ENCODE peak calls at places on chromosomes 5 and 9, in five cellular contexts. L, S, I, W and K are unnamed samples.

GRCh38 chr5:105581988-105582690 is 2019.5 kb upstream of the NUDT12 start:
- DNase-seq in L (no peak), S (no peak), I (no peak), W (no peak), K (no peak)

GRCh38 chr9:138062196-138062595 is 184.6 kb downstream of the CACNA1B start:
- DNase-seq in L (no peak), S (no peak), I (no peak), W (no peak), K (no peak)

GRCh38 chr5:181063514-181063913 is 23.4 kb downstream of the BTNL9 start:
- DNase-seq in L (no peak), S (no peak), I (no peak), W (no peak), K (no peak)

GRCh38 chr9:338602-339001 is 123.9 kb downstream of the DOCK8 start:
- DNase-seq in L (no peak), S (no peak), I (no peak), W (no peak), K (no peak)

GRCh38 chr9:86944974-86945867 is 2.1 kb downstream of the GAS1 start:
- DNase-seq in L (peak), S (no peak), I (no peak), W (no peak), K (no peak)

GRCh38 chr9:129836342-129837007 is 1.2 kb downstream of the USP20 start:
- DNase-seq in L (no peak), S (peak), I (peak), W (no peak), K (no peak)

GRCh38 chr5:2670856-2671404 is 80.5 kb downstream of the IRX2 start:
- DNase-seq in L (no peak), S (no peak), I (no peak), W (no peak), K (no peak)

GRCh38 chr5:151923865-151924264 is 786 bp downstream of the GLRA1 start:
- DNase-seq in L (no peak), S (no peak), I (no peak), W (no peak), K (peak)

GRCh38 chr5:9739135-9739534 is 109.0 kb upstream of the TAS2R1 start:
- DNase-seq in L (no peak), S (no peak), I (no peak), W (no peak), K (no peak)

GRCh38 chr9:122158202-122158601 is 1.4 kb downstream of the NDUFA8 start:
- DNase-seq in L (peak), S (peak), I (peak), W (no peak), K (no peak)

GRCh38 chr5:155938051-155938450 is 388.9 kb upstream of the SGCD start:
- DNase-seq in L (no peak), S (no peak), I (no peak), W (no peak), K (no peak)

GRCh38 chr5:107415762-107416161 is 255.0 kb downstream of the EFNA5 start:
- DNase-seq in L (no peak), S (no peak), I (no peak), W (no peak), K (no peak)

GRCh38 chr9:4787876-4788275 is 4.9 kb upstream of the RCL1 start:
- DNase-seq in L (no peak), S (no peak), I (no peak), W (no peak), K (no peak)

GRCh38 chr5:73122875-73123810 is 2.8 kb downstream of the TMEM171 start:
- DNase-seq in L (peak), S (no peak), I (no peak), W (no peak), K (no peak)

GRCh38 chr5:37787742-37788141 is 52.1 kb downstream of the GDNF start:
- DNase-seq in L (no peak), S (no peak), I (no peak), W (no peak), K (no peak)

GRCh38 chr5:179344301-179345178 is 721 bp downstream of the ADAMTS2 start:
- DNase-seq in L (no peak), S (no peak), I (no peak), W (no peak), K (no peak)

GRCh38 chr5:131459216-131459615 is 175.8 kb downstream of the RAPGEF6 start:
- DNase-seq in L (no peak), S (no peak), I (no peak), W (no peak), K (no peak)

GRCh38 chr5:176508603-176509002 is 28.6 kb downstream of the RNF44 start:
- DNase-seq in L (no peak), S (no peak), I (no peak), W (no peak), K (no peak)

GRCh38 chr9:137167113-137167751 is 2.6 kb downstream of the LRRC26 start:
- DNase-seq in L (no peak), S (no peak), I (no peak), W (no peak), K (no peak)

GRCh38 chr5:88190106-88190834 is 78.4 kb downstream of the TMEM161B start:
- DNase-seq in L (no peak), S (no peak), I (no peak), W (no peak), K (no peak)

GRCh38 chr5:83802686-83803085 is 82.0 kb upstream of the HAPLN1 start:
- DNase-seq in L (no peak), S (no peak), I (no peak), W (no peak), K (no peak)

GRCh38 chr5:91177085-91177484 is 206.0 kb downstream of the ARRDC3 start:
- DNase-seq in L (no peak), S (no peak), I (no peak), W (no peak), K (no peak)

GRCh38 chr9:92140754-92141143 is 25.5 kb upstream of the SPTLC1 start:
- DNase-seq in L (no peak), S (no peak), I (no peak), W (no peak), K (no peak)